ENCODE peak calls at places on chromosome 15, in five cellular contexts. K is WERI-Rb-1, L is mesendoderm, F is hepatocyte, G is psoas muscle. D is an unnamed sample. For H3K36me3, the result is how much of the 10 kb centered on the place peaks cover.

GRCh38 chr15:55402707-55403106 is 5.5 kb downstream of the CCPG1 start:
- DNase-seq in K (no peak), L (no peak), F (no peak), G (no peak), D (no peak)

GRCh38 chr15:88690331-88690730 is 51.5 kb downstream of the ISG20 start:
- DNase-seq in K (no peak), L (no peak), F (no peak), G (no peak), D (no peak)

GRCh38 chr15:79193157-79193948 is 89.2 kb upstream of the ANKRD34C start:
- DNase-seq in K (no peak), L (no peak), F (no peak), G (no peak), D (no peak)

GRCh38 chr15:40660686-40661085 is 34.3 kb upstream of the RAD51 start:
- DNase-seq in K (no peak), L (no peak), F (no peak), G (no peak), D (no peak)

GRCh38 chr15:92753591-92753990 is 98.0 kb upstream of the FAM174B start:
- DNase-seq in K (no peak), L (no peak), F (no peak), G (no peak), D (no peak)

GRCh38 chr15:35118987-35119386 is 33.9 kb upstream of the NANOGP8 start:
- DNase-seq in K (no peak), L (no peak), F (no peak), G (no peak), D (no peak)

GRCh38 chr15:66763186-66764066 is 61.4 kb downstream of the SMAD6 start:
- DNase-seq in K (no peak), L (no peak), F (peak), G (peak), D (peak)

GRCh38 chr15:40081691-40082194 is 26.9 kb downstream of the BMF start:
- DNase-seq in K (peak), L (peak), F (peak), G (peak), D (peak)

GRCh38 chr15:93719941-93720351 is 511.4 kb upstream of the MCTP2 start:
- DNase-seq in K (no peak), L (no peak), F (no peak), G (no peak), D (no peak)

GRCh38 chr15:73344051-73344450 is 24.7 kb downstream of the HCN4 start:
- DNase-seq in K (no peak), L (no peak), F (no peak), G (no peak), D (no peak)

GRCh38 chr15:37055481-37055880 is 44.9 kb downstream of the MEIS2 start:
- DNase-seq in K (no peak), L (no peak), F (no peak), G (no peak), D (no peak)

GRCh38 chr15:88621789-88622604 is 857 bp downstream of the AEN start:
- DNase-seq in K (no peak), L (no peak), F (peak), G (no peak), D (peak)

GRCh38 chr15:42146551-42147430 is 9.6 kb downstream of the PLA2G4F start:
- DNase-seq in K (no peak), L (no peak), F (no peak), G (no peak), D (peak)

GRCh38 chr15:40878785-40879184 is 4.8 kb upstream of the RHOV start:
- DNase-seq in K (no peak), L (peak), F (peak), G (no peak), D (no peak)

GRCh38 chr15:74314897-74315438 is 52.5 kb downstream of the CYP11A1 start:
- DNase-seq in K (peak), L (no peak), F (no peak), G (peak), D (no peak)

GRCh38 chr15:29968099-29968892 is 114.5 kb upstream of the GOLGA8J start:
- DNase-seq in K (peak), L (peak), F (peak), G (no peak), D (no peak)

GRCh38 chr15:27167738-27168137 is 196.8 kb downstream of the GABRG3 start:
- DNase-seq in K (no peak), L (no peak), F (no peak), G (no peak), D (no peak)

GRCh38 chr15:70643783-70644125 is 119.6 kb downstream of the UACA start:
- DNase-seq in K (no peak), L (peak), F (no peak), G (no peak), D (peak)

GRCh38 chr15:27668471-27669220 is 430.5 kb downstream of the OCA2 start:
- DNase-seq in K (no peak), L (no peak), F (no peak), G (no peak), D (no peak)

GRCh38 chr15:55694652-55695150 is 48.3 kb downstream of the PRTG start:
- DNase-seq in K (no peak), L (peak), F (peak), G (no peak), D (no peak)

GRCh38 chr15:63013052-63013808 is 29.3 kb upstream of the TPM1 start:
- DNase-seq in K (no peak), L (peak), F (no peak), G (no peak), D (no peak)

GRCh38 chr15:48458876-48459275 is 127.6 kb downstream of the DUT start:
- DNase-seq in K (no peak), L (no peak), F (no peak), G (no peak), D (no peak)

GRCh38 chr15:66875588-66876422 is 173.8 kb downstream of the SMAD6 start:
- DNase-seq in K (no peak), L (no peak), F (no peak), G (no peak), D (no peak)

GRCh38 chr15:55281517-55282227 is 7.9 kb downstream of the RAB27A start:
- DNase-seq in K (no peak), L (no peak), F (no peak), G (no peak), D (no peak)

GRCh38 chr15:86278586-86278985 is 198.9 kb downstream of the AGBL1 start:
- DNase-seq in K (no peak), L (no peak), F (no peak), G (no peak), D (no peak)

GRCh38 chr15:81276967-81277366 is 47.0 kb downstream of the STARD5 start:
- DNase-seq in K (no peak), L (no peak), F (no peak), G (no peak), D (no peak)

GRCh38 chr15:77112819-77113569 is 42.1 kb upstream of the TSPAN3 start:
- DNase-seq in K (no peak), L (peak), F (no peak), G (no peak), D (peak)

GRCh38 chr15:67731112-67731761 is 94.1 kb upstream of the SKOR1 start:
- DNase-seq in K (no peak), L (no peak), F (no peak), G (no peak), D (no peak)

GRCh38 chr15:34652726-34653033 is 69.2 kb upstream of the GOLGA8B start:
- DNase-seq in K (no peak), L (no peak), F (no peak), G (no peak), D (no peak)

GRCh38 chr15:63104727-63105126 is 16.9 kb upstream of the LACTB start:
- DNase-seq in K (no peak), L (no peak), F (no peak), G (no peak), D (no peak)

GRCh38 chr15:61426466-61426865 is 197.4 kb upstream of the RORA start:
- DNase-seq in K (no peak), L (peak), F (no peak), G (no peak), D (no peak)
- H3K36me3 ChIP-seq in K (under half), L (under half), F (under half), G (under half), D (under half)

GRCh38 chr15:56939257-56939656 is 20.8 kb downstream of the TCF12 start:
- DNase-seq in K (no peak), L (no peak), F (no peak), G (no peak), D (no peak)

GRCh38 chr15:56936929-56937328 is 18.5 kb downstream of the TCF12 start:
- DNase-seq in K (no peak), L (no peak), F (no peak), G (no peak), D (no peak)

GRCh38 chr15:56943398-56943797 is 25.0 kb downstream of the TCF12 start:
- DNase-seq in K (no peak), L (no peak), F (no peak), G (no peak), D (no peak)

GRCh38 chr15:56942118-56942517 is 23.7 kb downstream of the TCF12 start:
- DNase-seq in K (no peak), L (no peak), F (no peak), G (no peak), D (no peak)

GRCh38 chr15:56940388-56940787 is 21.9 kb downstream of the TCF12 start:
- DNase-seq in K (no peak), L (no peak), F (no peak), G (no peak), D (no peak)
- H3K36me3 ChIP-seq in K (under half), L (under half), F (under half), G (under half), D (under half)

GRCh38 chr15:25892126-25892525 is 29.0 kb upstream of the ATP10A start:
- DNase-seq in K (no peak), L (no peak), F (no peak), G (no peak), D (no peak)

GRCh38 chr15:25890532-25890931 is 27.4 kb upstream of the ATP10A start:
- DNase-seq in K (no peak), L (no peak), F (no peak), G (no peak), D (no peak)

GRCh38 chr15:25891108-25891507 is 28.0 kb upstream of the ATP10A start:
- DNase-seq in K (no peak), L (no peak), F (no peak), G (no peak), D (no peak)

GRCh38 chr15:25894371-25894902 is 31.3 kb upstream of the ATP10A start:
- DNase-seq in K (no peak), L (no peak), F (no peak), G (no peak), D (no peak)

DNA sequence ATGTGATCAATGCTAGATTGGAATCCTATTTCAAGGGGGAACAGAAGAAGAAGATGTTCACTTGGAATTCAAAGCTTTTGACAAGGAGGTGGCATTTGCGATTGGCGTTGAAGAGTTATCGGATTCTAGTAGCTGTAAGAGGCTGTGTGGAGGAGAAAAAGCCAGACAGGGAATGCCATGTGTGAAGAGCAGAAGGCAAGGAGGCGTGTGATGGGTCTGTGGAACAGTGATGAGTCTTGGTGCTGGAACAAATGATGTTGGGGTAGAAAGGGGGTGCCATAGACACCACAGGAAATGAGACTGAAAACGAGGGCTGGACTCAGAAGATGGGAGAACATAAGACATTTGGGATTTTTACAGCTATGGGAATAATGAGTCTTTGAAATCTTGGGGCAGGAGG is 30.5 kb upstream of the ATP10A start:
- DNase-seq in K (no peak), L (no peak), F (no peak), G (no peak), D (no peak)
- H3K36me3 ChIP-seq in K (under half), L (under half), F (under half), G (under half), D (under half)

DNA sequence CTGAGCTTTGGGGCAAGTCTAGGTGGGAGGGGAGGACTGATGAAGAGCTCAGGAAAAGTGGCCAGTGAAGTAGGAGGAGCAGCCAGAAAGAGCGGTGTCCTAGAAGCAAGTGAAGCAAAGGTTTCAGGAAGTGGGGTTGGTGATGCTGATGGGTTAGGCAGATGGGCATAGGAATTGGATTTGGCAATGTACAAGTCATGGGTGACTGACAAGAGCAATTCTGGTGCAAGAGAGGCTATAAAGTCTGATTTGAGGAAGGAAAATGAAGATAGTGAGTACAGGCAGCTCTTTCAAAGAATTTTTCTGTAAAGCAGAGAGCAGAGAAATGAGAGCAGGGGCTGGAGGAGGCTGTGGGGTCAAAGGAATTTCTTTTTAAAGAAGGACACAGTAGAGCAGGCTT is 19.7 kb downstream of the ALPK3 start:
- DNase-seq in K (no peak), L (no peak), F (no peak), G (no peak), D (no peak)
- H3K36me3 ChIP-seq in K (half or more), L (under half), F (under half), G (under half), D (under half)

GRCh38 chr15:31544361-31544760 is 217.7 kb downstream of the KLF13 start:
- DNase-seq in K (no peak), L (no peak), F (no peak), G (no peak), D (no peak)

GRCh38 chr15:31545257-31545656 is 218.6 kb downstream of the KLF13 start:
- DNase-seq in K (no peak), L (no peak), F (no peak), G (no peak), D (no peak)

GRCh38 chr15:31537770-31538592 is 211.3 kb downstream of the KLF13 start:
- DNase-seq in K (no peak), L (no peak), F (no peak), G (peak), D (no peak)

GRCh38 chr15:31540633-31541032 is 214.0 kb downstream of the KLF13 start:
- DNase-seq in K (no peak), L (no peak), F (no peak), G (no peak), D (no peak)
- H3K36me3 ChIP-seq in K (under half), L (under half), F (under half), G (under half), D (under half)

GRCh38 chr15:101233651-101234281 is 18.1 kb downstream of the CHSY1 start:
- DNase-seq in K (no peak), L (no peak), F (no peak), G (no peak), D (no peak)
- H3K36me3 ChIP-seq in K (under half), L (under half), F (under half), G (under half), D (under half)

DNA sequence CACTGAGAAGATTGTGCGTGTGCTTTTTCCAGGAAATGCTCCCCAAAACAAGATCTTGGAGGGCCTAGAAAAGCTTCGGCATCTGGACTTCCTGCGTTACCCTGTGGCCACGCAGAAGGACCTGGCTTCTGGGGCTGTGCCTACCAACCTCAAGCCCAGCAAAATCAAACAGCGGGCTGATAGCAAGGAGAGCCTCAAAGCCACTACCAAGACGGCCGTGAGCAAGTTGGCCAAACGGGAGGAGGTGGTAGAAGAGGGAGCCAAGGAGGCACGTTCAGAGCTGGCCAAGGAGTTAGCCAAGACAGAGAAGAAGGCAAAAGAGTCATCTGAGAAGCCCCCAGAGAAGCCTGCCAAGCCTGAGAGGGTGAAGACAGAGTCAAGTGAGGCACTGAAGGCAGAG is 4.8 kb downstream of the MAP1A start:
- DNase-seq in K (no peak), L (no peak), F (no peak), G (no peak), D (no peak)
- H3K36me3 ChIP-seq in K (under half), L (under half), F (under half), G (under half), D (under half)

DNA sequence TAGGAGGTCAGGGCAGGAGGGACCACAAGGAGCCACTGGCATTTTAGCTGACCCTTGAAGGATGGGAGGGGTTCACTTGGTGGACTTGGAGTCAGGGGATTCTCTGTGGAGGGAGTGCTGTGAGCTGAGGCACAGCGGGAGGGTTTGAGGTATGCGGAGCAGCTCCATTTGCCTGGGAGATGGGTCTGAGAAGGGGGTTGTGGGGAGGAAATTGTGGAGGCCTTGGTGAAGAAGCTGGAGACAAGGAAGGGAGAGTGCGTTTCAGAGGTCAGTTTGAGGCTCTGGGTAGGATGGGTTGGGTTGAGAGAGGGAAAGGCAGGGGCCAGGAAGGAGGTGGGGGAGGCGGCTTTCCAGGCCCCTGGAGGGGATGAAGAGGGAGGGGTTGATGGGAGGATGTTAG is 20.2 kb downstream of the PLEKHO2 start:
- DNase-seq in K (no peak), L (peak), F (no peak), G (no peak), D (no peak)
- H3K36me3 ChIP-seq in K (under half), L (under half), F (under half), G (under half), D (under half)

GRCh38 chr15:101055411-101055810 is 136.3 kb downstream of the LRRK1 start:
- DNase-seq in K (no peak), L (no peak), F (no peak), G (no peak), D (no peak)
- H3K36me3 ChIP-seq in K (under half), L (under half), F (under half), G (half or more), D (under half)

D was measured in small intestine.